ENCODE peak calls at places on chromosomes 5 and 9, in six cellular contexts. Q is GM12891, J is HepG2, M is H1, Y is K562, B is GM12878. L is an unnamed sample.

GRCh38 chr5:8845316-8845715 is 700.6 kb downstream of the SEMA5A start:
- DNase-seq in M (no peak), Y (no peak), B (no peak), J (no peak), Q (no peak), L (no peak)

GRCh38 chr5:38613992-38614836 is 57.8 kb upstream of the LIFR start:
- DNase-seq in J (no peak), B (no peak), Q (no peak), Y (no peak), M (no peak), L (no peak)

GRCh38 chr9:125522328-125522725 is 184.7 kb downstream of the MAPKAP1 start:
- DNase-seq in Y (no peak), Q (no peak), J (no peak), M (no peak), B (no peak), L (no peak)

GRCh38 chr5:71828641-71829040 is 109.6 kb downstream of the CARTPT start:
- DNase-seq in Y (no peak), M (no peak), Q (no peak), J (no peak), B (no peak), L (no peak)

GRCh38 chr5:95069948-95070347 is 214.9 kb downstream of the MCTP1 start:
- DNase-seq in B (no peak), J (no peak), M (no peak), Q (no peak), Y (no peak), L (no peak)

GRCh38 chr5:77948476-77948875 is 172.3 kb upstream of the TBCA start:
- DNase-seq in Y (no peak), Q (no peak), B (no peak), J (no peak), M (no peak), L (no peak)

GRCh38 chr5:92795633-92796032 is 785.4 kb downstream of the NR2F1-AS1 start:
- DNase-seq in B (no peak), M (no peak), Y (no peak), J (no peak), Q (no peak), L (no peak)

GRCh38 chr9:91841591-91841990 is 108.4 kb downstream of the ROR2 start:
- DNase-seq in J (no peak), B (no peak), M (no peak), Y (no peak), Q (no peak), L (no peak)

GRCh38 chr5:17302590-17302989 is 85.2 kb downstream of the BASP1 start:
- DNase-seq in J (no peak), Y (no peak), B (no peak), M (no peak), Q (no peak), L (no peak)

GRCh38 chr9:77839459-77840140 is 191.5 kb upstream of the GNA14 start:
- DNase-seq in Y (no peak), J (peak), B (no peak), M (no peak), Q (no peak), L (no peak)

GRCh38 chr5:23389543-23390215 is 117.7 kb upstream of the PRDM9 start:
- DNase-seq in M (no peak), Q (no peak), Y (no peak), J (no peak), B (no peak), L (no peak)

GRCh38 chr9:114410910-114411309 is 23.1 kb upstream of the AKNA start:
- DNase-seq in B (no peak), Y (no peak), Q (no peak), J (no peak), M (no peak), L (no peak)

GRCh38 chr9:71703172-71703872 is 65.0 kb downstream of the CEMIP2 start:
- DNase-seq in B (no peak), M (no peak), J (no peak), Y (no peak), Q (no peak), L (no peak)

GRCh38 chr9:4970970-4971641 is 14.0 kb upstream of the JAK2 start:
- DNase-seq in M (no peak), B (peak), Y (no peak), Q (no peak), J (no peak), L (peak)

GRCh38 chr5:68898961-68899471 is 194.8 kb upstream of the SLC30A5 start:
- DNase-seq in J (no peak), B (no peak), Q (no peak), M (peak), Y (no peak), L (no peak)

DNA sequence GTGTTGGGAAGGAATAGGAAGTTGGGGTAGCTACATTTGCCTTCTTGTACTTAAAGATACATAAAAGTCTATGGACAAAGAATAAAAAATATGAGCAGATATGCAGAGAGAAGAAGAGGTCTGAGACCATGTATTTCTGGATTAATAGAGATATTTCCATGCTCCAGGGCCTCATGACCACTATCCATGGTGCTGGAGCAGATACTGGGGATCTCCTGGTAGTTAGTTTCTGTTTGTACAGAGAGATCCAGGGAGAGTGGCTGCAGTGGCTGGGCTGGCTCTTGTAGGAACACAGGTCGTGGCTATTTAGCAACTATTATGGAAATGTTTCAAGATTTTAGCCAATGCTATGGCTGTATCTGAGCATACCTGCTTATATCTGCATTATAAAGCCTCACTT is 184.2 kb upstream of the TMEM161B start:
- DNase-seq in M (no peak), B (no peak), Y (no peak), J (no peak), Q (no peak), L (no peak)
- TF ChIP-seq TAF1 in M (no peak), B (no peak), Y (no peak), J (no peak), Q (no peak), L (no peak)

DNA sequence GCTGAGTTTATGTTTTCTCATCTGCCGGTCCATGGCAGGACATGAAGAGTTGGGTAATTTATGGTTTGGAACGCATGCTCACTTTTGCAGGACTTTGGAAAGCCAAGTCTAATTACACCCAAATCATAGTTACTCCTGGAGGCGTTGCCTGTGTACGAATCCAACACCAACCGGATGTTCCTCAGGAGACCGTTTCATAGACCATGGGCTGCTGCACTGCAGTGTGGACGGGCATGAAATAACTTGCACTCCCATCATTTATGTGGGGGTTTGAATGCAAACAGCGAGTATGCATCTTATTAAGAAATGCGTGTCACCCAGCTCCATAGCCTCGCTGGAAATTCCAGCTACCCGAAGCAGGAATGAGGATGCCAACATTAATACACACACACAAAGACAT is 96.1 kb upstream of the IRX2 start:
- DNase-seq in M (no peak), B (no peak), Y (no peak), Q (no peak), J (no peak), L (no peak)
- TF ChIP-seq POLR2AphosphoS5 in M (no peak), B (no peak), Y (no peak), Q (no peak), J (no peak), L (no peak)

GRCh38 chr5:145825751-145826180 is 9.4 kb downstream of the PRELID2 start:
- DNase-seq in M (no peak), Q (no peak), Y (peak), B (no peak), J (peak), L (no peak)
- TF ChIP-seq POLR2A in M (no peak), Q (no peak), Y (no peak), B (no peak), J (no peak), L (no peak)

GRCh38 chr5:142104491-142104890 is 4.1 kb upstream of the NDFIP1 start:
- DNase-seq in Y (no peak), B (no peak), M (no peak), Q (no peak), J (no peak), L (no peak)
- TF ChIP-seq TAF1 in Y (no peak), B (no peak), M (no peak), Q (no peak), J (no peak), L (no peak)

DNA sequence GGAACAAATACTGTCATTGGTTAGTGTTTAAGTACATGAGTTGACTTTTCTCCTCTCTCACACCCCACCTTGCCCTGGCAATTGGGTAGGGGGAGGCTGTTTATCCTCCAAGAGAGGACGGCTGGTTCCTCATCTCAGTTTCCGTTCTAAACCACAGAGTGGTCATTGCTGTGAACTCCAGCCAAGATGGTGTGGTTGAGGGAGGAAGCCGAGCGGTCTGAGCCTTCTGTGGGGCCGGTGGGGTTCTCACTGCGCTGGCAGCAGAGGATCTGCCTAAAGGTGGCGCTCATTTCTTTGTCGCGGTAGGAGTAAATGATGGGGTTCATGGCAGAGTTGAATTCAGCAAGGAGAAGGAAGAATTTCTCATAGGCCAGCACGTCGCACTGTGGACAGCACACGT is 163.0 kb downstream of the LPAR1 start:
- DNase-seq in Q (peak), B (peak), Y (no peak), J (no peak), M (peak), L (no peak)
- TF ChIP-seq POLR2AphosphoS5 in Q (no peak), B (no peak), Y (no peak), J (no peak), M (no peak), L (no peak)